ENCODE peak calls at places on chromosomes 11 and 22, in four cellular contexts. S is cardiac muscle cell; F is HCT116; U is effector memory CD4-positive, alpha-beta T cell. I is an unnamed sample.

GRCh38 chr11:110337570-110338193 is 41.3 kb upstream of the RDX start:
- DNase-seq in S (peak; percentile 39), F (peak; percentile 76), U (no peak), I (no peak)

GRCh38 chr11:83033972-83034672 is 37.6 kb downstream of the RAB30 start:
- DNase-seq in S (peak; percentile 78), F (no peak), U (no peak), I (no peak)

GRCh38 chr22:36761553-36762240 is 14.2 kb downstream of the IFT27 start:
- DNase-seq in S (no peak), F (no peak), U (no peak), I (no peak)

GRCh38 chr11:32068134-32068533 is 22.7 kb upstream of the RCN1 start:
- DNase-seq in S (peak; percentile 74), F (no peak), U (no peak), I (no peak)

GRCh38 chr22:45771711-45772110 is 100.1 kb downstream of the ATXN10 start:
- DNase-seq in S (no peak), F (no peak), U (no peak), I (no peak)

GRCh38 chr11:19394525-19395016 is 153.8 kb upstream of the E2F8 start:
- DNase-seq in S (no peak), F (no peak), U (no peak), I (no peak)

GRCh38 chr11:69377029-69377952 is 83.3 kb downstream of the MYEOV start:
- DNase-seq in S (no peak), F (no peak), U (no peak), I (peak; percentile 44)

GRCh38 chr11:26106713-26107112 is 225.2 kb upstream of the ANO3 start:
- DNase-seq in S (no peak), F (no peak), U (no peak), I (no peak)

GRCh38 chr11:114684636-114685035 is 6.3 kb downstream of the NXPE2 start:
- DNase-seq in S (no peak), F (no peak), U (no peak), I (no peak)

GRCh38 chr11:16402654-16403447 is 46.5 kb upstream of the SOX6 start:
- DNase-seq in S (no peak), F (no peak), U (no peak), I (no peak)

GRCh38 chr11:128686045-128686741 is 7.7 kb upstream of the FLI1 start:
- DNase-seq in S (no peak), F (no peak), U (no peak), I (no peak)

GRCh38 chr22:20566420-20567260 is 59.2 kb downstream of the MED15 start:
- DNase-seq in S (peak; percentile 75), F (no peak), U (peak; percentile 75), I (peak; percentile 86)

GRCh38 chr11:32829680-32830412 is at the start of gene PRRG4:
- DNase-seq in S (peak; percentile 57), F (no peak), U (no peak), I (no peak)

GRCh38 chr11:12943276-12943675 is 65.8 kb upstream of the RASSF10 start:
- DNase-seq in S (no peak), F (no peak), U (no peak), I (no peak)

GRCh38 chr11:47408598-47409439 is 429 bp downstream of the SLC39A13 start:
- DNase-seq in S (peak; percentile 85), F (no peak), U (no peak), I (no peak)

GRCh38 chr11:70503201-70503877 is 105.0 kb downstream of the CTTN start:
- DNase-seq in S (no peak), F (no peak), U (no peak), I (peak; percentile 12)

GRCh38 chr22:46985507-46985882 is 223.0 kb downstream of the TBC1D22A start:
- DNase-seq in S (no peak), F (no peak), U (no peak), I (no peak)

GRCh38 chr22:35914665-35915476 is 113.8 kb downstream of the RBFOX2 start:
- DNase-seq in S (peak; percentile 91), F (peak; percentile 80), U (no peak), I (no peak)

GRCh38 chr22:36311386-36312085 is 58.6 kb downstream of the APOL1 start:
- DNase-seq in S (no peak), F (no peak), U (no peak), I (no peak)

GRCh38 chr11:92702771-92703170 is 266.7 kb upstream of the MTNR1B start:
- DNase-seq in S (peak; percentile 23), F (no peak), U (no peak), I (no peak)

GRCh38 chr11:35617687-35618496 is at the start of gene FJX1:
- DNase-seq in S (peak; percentile 92), F (no peak), U (no peak), I (no peak)

GRCh38 chr11:46511352-46511751 is 82.5 kb downstream of the AMBRA1 start:
- DNase-seq in S (no peak), F (no peak), U (no peak), I (no peak)

GRCh38 chr11:59812220-59812619 is 1.6 kb upstream of the MRPL16 start:
- DNase-seq in S (no peak), F (no peak), U (no peak), I (no peak)

GRCh38 chr11:46064221-46064620 is 57.0 kb downstream of the PHF21A start:
- DNase-seq in S (peak; percentile 17), F (no peak), U (no peak), I (no peak)

GRCh38 chr11:8719260-8720190 is 36.9 kb downstream of the RPL27A start:
- DNase-seq in S (peak; percentile 84), F (peak; percentile 76), U (no peak), I (no peak)

GRCh38 chr22:50035131-50035881 is 22.7 kb upstream of the IL17REL start:
- DNase-seq in S (no peak), F (no peak), U (no peak), I (no peak)

GRCh38 chr22:23060612-23061400 is 9.5 kb upstream of the GNAZ start:
- DNase-seq in S (no peak), F (no peak), U (no peak), I (no peak)

GRCh38 chr22:23057331-23057730 is 13.0 kb upstream of the GNAZ start:
- DNase-seq in S (no peak), F (no peak), U (no peak), I (no peak)

GRCh38 chr22:23055448-23056179 is 14.7 kb upstream of the GNAZ start:
- DNase-seq in S (no peak), F (no peak), U (no peak), I (no peak)

GRCh38 chr22:23058481-23059336 is 11.6 kb upstream of the GNAZ start:
- DNase-seq in S (no peak), F (no peak), U (no peak), I (no peak)

DNA sequence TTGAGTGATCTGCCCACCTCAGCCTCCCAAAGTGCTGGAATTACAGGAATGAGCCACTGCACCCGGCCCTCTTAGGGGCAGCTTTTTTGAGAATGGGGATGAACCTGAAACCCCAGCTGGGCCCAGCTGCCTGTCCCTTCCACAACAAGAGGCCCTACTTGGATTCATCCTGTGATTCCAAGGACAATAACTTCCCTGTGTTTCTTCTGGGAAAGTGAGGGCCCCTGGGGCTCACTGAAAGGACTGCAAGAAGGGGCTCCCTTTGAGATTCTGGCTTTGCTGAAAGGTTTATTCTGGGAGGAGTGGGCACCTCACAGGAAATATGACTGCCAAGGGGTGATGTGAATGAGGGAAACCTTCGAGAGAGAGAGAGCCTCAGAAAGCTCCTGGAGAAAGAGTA is 12.3 kb upstream of the GNAZ start:
- DNase-seq in S (no peak), F (no peak), U (no peak), I (no peak)
- H3K27ac ChIP-seq in S (no peak overlapping the region), F (no peak overlapping the region), U (no peak overlapping the region), I (no peak overlapping the region)

GRCh38 chr11:3167143-3168119 is 2.3 kb upstream of the OSBPL5 start:
- DNase-seq in S (no peak), F (no peak), U (no peak), I (peak; percentile 43)

GRCh38 chr11:3170756-3171670 is 5.9 kb upstream of the OSBPL5 start:
- DNase-seq in S (no peak), F (no peak), U (no peak), I (no peak)

GRCh38 chr11:3171931-3172560 is 6.9 kb upstream of the OSBPL5 start:
- DNase-seq in S (no peak), F (no peak), U (no peak), I (no peak)

GRCh38 chr11:3169235-3169951 is 4.3 kb upstream of the OSBPL5 start:
- DNase-seq in S (peak; percentile 82), F (peak; percentile 21), U (no peak), I (peak; percentile 28)

GRCh38 chr11:3169952-3170755 is 5.0 kb upstream of the OSBPL5 start:
- DNase-seq in S (no peak), F (no peak), U (no peak), I (peak; percentile 21)
- H3K4me3 ChIP-seq in S (no peak overlapping the region), F (no peak overlapping the region), U (no peak overlapping the region), I (peak overlapping the region; percentile 47)

GRCh38 chr22:19057539-19057938 is 64.7 kb downstream of the DGCR2 start:
- DNase-seq in S (no peak), F (no peak), U (no peak), I (no peak)

GRCh38 chr22:19058713-19059451 is 63.3 kb downstream of the DGCR2 start:
- DNase-seq in S (no peak), F (no peak), U (no peak), I (no peak)

GRCh38 chr22:19059481-19060278 is 62.5 kb downstream of the DGCR2 start:
- DNase-seq in S (no peak), F (no peak), U (no peak), I (no peak)

GRCh38 chr22:19056951-19057401 is 65.2 kb downstream of the DGCR2 start:
- DNase-seq in S (no peak), F (no peak), U (no peak), I (no peak)

GRCh38 chr22:19057999-19058491 is 64.2 kb downstream of the DGCR2 start:
- DNase-seq in S (no peak), F (no peak), U (no peak), I (no peak)
- H3K36me3 ChIP-seq in S (peaks cover 26% of the 10 kb centered on the region), F (peaks cover 7% of the 10 kb centered on the region), U (peaks cover 81% of the 10 kb centered on the region), I (peaks cover 37% of the 10 kb centered on the region)

GRCh38 chr11:65607614-65608426 is 6.2 kb downstream of the MAP3K11 start:
- DNase-seq in S (no peak), F (no peak), U (no peak), I (no peak)

GRCh38 chr11:65609711-65610110 is 4.3 kb downstream of the MAP3K11 start:
- DNase-seq in S (no peak), F (no peak), U (no peak), I (no peak)

GRCh38 chr11:65609236-65609635 is 4.8 kb downstream of the MAP3K11 start:
- DNase-seq in S (peak; percentile 26), F (no peak), U (no peak), I (no peak)

GRCh38 chr11:65604258-65604657 is 8.7 kb upstream of the KCNK7 start:
- DNase-seq in S (no peak), F (no peak), U (no peak), I (no peak)

DNA sequence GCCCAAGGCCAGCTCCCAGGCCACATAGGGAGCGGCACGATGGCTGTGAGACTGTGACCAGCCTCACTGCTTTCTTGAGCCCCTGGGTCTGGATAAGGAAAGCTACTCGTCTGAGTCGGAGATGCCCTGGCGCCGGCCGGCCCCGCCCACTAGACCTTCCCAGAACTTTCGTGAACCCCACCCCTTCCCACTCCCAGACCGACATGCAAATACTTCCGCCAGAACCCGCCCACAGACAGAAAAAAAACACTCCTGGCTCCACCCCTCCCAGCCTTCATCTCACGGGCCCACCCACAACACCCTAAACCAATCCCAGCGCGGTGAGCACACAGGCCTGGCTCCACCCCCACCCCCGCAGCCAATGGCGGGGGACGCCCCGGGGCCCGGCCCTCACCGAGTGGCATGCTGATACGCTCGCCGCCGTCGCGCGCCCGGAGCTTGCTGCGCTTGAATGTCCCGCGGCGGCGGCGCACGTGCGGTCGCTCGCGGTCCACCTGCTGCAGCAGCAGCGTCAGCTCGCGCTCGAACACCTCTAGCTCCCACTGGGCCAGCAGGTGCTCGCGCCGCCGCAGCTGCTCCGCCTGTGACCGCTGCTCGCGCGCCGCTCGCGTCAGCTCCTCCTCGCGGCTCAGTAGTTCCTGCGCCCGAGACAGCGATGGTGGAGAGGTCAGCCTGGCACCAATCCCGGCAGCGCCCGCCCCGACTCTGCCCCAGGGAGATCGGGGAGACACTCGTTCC is 7.0 kb downstream of the MAP3K11 start:
- DNase-seq in S (peak; percentile 99), F (peak; percentile 89), U (no peak), I (no peak)
- H3K27ac ChIP-seq in S (peak overlapping the region; percentile 44), F (peak overlapping the region; percentile 67), U (no peak overlapping the region), I (no peak overlapping the region)